ENCODE peak calls at places on chromosomes 11 and 22, in six cellular contexts. F is A549, S is K562, W is SK-N-SH, G is HepG2, Q is IMR-90. C is an unnamed sample.

GRCh38 chr11:115168229-115168671 is 336.0 kb downstream of the CADM1 start:
- DNase-seq in F (no peak), S (no peak), W (peak; percentile 68), G (no peak), Q (no peak), C (no peak)

GRCh38 chr11:27119396-27119795 is 78.8 kb downstream of the BBOX1 start:
- DNase-seq in F (no peak), S (no peak), W (no peak), G (no peak), Q (no peak), C (no peak)

GRCh38 chr11:34324466-34324865 is 33.3 kb downstream of the ABTB2 start:
- DNase-seq in F (no peak), S (no peak), W (no peak), G (no peak), Q (no peak), C (no peak)

GRCh38 chr22:36258750-36259619 is 6.1 kb downstream of the APOL1 start:
- DNase-seq in F (no peak), S (peak; percentile 70), W (no peak), G (no peak), Q (peak; percentile 64), C (no peak)

GRCh38 chr11:9853929-9854557 is 190.2 kb downstream of the SWAP70 start:
- DNase-seq in F (no peak), S (no peak), W (no peak), G (no peak), Q (no peak), C (no peak)

GRCh38 chr11:130571947-130572584 is 123.6 kb downstream of the ADAMTS15 start:
- DNase-seq in F (no peak), S (no peak), W (no peak), G (no peak), Q (no peak), C (no peak)

GRCh38 chr11:44728491-44728910 is 1.7 kb downstream of the TSPAN18 start:
- DNase-seq in F (no peak), S (no peak), W (peak; percentile 38), G (no peak), Q (no peak), C (no peak)

GRCh38 chr22:22753526-22754267 is 109.3 kb downstream of the GGTLC2 start:
- DNase-seq in F (peak; percentile 54), S (peak; percentile 96), W (peak; percentile 79), G (peak; percentile 47), Q (peak; percentile 21), C (no peak)

DNA sequence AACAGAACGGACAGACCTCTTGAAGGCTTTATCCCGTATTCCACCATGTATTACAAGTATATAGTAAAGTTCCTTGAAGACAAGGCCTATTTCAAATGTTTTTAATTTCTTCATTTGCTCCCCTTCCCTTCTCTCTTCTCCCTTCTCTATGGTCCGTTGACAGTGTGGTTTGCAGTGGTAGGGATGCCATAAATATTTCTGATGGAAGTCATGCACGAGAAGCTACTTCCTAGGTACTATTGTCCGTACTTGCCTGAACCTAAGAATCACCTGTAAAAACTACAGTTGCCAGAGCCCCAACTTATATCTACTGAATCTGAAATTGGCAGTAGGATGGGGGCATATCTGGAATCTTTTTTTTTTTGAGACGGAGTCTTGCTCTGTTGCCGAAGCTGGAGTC is 2.8 kb downstream of the PISD start:
- DNase-seq in F (no peak), S (no peak), W (no peak), G (no peak), Q (no peak), C (no peak)
- TF ChIP-seq SMC3 in F (no peak), S (no peak), W (no peak), G (no peak), Q (no peak), C (no peak)

DNA sequence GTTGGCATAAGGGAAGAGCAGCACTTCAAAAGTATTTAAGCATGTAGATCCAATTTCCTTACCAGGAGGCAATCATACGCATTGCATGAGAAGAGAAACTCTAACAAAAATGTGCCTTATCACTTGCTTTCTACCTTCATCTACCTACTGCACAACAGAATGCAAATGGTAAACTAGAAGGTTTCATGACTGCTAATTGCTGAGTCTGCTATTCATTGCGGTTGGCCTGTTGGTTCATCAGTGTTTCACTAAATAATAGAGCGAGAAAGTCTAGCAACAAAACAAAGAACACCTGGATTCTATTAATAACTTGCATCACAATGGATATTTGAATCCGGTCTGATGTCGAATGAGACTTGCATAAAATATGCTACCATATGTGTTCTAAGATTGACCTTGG is 229.0 kb downstream of the OPCML start:
- DNase-seq in F (no peak), S (no peak), W (no peak), G (no peak), Q (no peak), C (no peak)
- TF ChIP-seq SMC3 in F (no peak), S (no peak), W (no peak), G (no peak), Q (no peak), C (no peak)

DNA sequence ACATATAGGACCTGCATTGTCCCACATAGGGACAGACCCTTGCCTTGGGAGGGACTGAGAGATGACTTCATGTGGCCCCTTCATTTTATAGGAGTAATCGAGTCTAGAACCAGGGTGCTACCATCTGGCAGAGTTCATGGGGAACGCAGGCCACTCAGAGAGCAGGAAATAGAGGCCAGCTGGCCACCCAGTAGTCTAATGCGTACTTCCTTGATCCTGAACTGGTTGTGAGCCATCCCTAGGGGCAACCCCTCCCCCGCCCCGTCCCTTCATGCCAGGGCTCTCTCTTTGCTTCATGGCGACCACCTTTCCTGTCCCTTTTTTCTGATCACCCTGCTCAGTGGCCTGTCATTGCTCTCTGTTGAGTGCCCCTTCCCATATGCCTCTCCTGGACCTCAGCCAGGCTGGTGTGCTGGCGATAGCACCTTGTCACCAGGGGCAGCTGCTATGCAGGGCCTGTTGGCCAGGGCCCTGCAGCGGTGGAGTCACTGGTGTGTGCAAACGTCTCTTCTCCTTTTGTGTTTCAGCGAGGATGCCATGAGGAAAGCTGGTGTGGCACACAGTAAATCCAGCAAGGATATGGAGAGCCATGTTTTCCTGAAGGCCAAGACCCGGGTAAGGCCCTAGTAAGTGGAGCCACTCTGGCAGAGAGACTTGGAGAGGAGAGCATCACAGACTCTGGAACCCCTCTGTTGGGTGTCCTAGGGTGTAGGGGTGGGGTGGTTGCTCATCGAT is 29.3 kb downstream of the MED15 start:
- DNase-seq in F (no peak), S (no peak), W (peak; percentile 85), G (no peak), Q (no peak), C (no peak)
- TF ChIP-seq SMC3 in F (no peak), S (no peak), W (no peak), G (no peak), Q (no peak), C (no peak)

GRCh38 chr11:118491041-118491440 is 36.2 kb upstream of the TTC36 start:
- DNase-seq in F (no peak), S (no peak), W (no peak), G (no peak), Q (no peak), C (no peak)

GRCh38 chr11:118485273-118485672 is 42.0 kb upstream of the TTC36 start:
- DNase-seq in F (no peak), S (no peak), W (peak; percentile 34), G (no peak), Q (no peak), C (no peak)

GRCh38 chr11:118484405-118484804 is 42.9 kb upstream of the TTC36 start:
- DNase-seq in F (no peak), S (no peak), W (no peak), G (no peak), Q (no peak), C (no peak)

GRCh38 chr11:118488480-118489109 is 38.7 kb upstream of the TTC36 start:
- DNase-seq in F (peak; percentile 70), S (peak; percentile 82), W (peak; percentile 74), G (peak; percentile 68), Q (peak; percentile 83), C (peak; percentile 35)
- TF ChIP-seq SMC3 in F (peak; percentile 55), S (peak; percentile 85), W (peak; percentile 67), G (peak; percentile 78), Q (peak; percentile 64), C (peak; percentile 90)

DNA sequence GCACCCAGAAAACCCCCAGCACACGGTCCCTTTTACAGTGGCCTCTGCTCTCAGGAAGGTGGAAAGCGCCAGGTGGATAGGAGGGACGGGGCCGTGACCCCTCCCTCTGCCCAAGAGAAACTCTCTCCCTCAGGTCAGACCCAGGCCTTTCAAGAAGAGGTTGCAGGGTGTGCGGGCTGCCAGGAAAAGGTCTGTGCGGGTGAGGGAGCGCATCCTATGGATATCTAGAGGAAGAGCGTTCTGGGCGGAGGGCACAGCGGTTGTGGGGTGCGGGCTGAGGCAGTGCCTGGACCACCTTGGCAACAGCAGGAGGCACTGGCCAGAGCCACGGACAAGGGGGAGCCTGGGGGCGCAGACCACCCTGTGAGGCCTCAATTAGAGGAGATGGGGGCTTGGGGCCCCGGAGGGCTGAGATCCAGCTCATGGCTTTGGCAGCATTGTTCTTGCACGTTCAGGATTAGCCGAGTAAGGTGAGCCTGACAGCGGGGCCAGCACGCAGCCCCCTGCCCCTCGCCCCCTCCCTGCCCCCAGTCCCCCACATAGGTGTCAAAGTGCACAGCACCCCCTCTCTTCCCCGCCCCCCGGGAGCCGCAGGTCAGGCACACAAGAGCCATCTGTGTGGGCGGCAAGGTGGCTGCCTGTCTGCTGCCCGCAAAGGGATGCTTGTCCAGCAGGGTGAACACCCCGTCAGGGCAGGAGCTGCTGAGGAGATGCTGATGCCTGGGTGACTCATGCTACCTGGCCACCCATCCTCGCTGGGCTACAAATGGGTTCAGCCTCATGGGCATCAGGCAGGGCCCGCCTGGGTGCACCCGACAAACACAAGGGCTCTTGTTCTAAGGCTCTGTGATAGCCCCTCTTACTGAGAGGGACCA is 92.8 kb upstream of the KCNQ1OT1 start:
- DNase-seq in F (no peak), S (no peak), W (no peak), G (no peak), Q (no peak), C (no peak)
- TF ChIP-seq SMC3 in F (no peak), S (no peak), W (no peak), G (no peak), Q (no peak), C (no peak)

GRCh38 chr11:66818231-66818955 is 24.8 kb upstream of the RCE1 start:
- DNase-seq in F (no peak), S (no peak), W (no peak), G (no peak), Q (peak; percentile 12), C (no peak)
- TF ChIP-seq SMC3 in F (no peak), S (no peak), W (no peak), G (no peak), Q (no peak), C (no peak)